ENCODE peak calls at places on chromosomes 16 and 17, in ten cellular contexts. One of them, this sample, is unnamed. For H3K9me3, the result is how much of the 10 kb centered on the place peaks cover.

GRCh38 chr16:3045758-3046505 is 429 bp upstream of the MMP25 start:
- DNase-seq in IMR-90: no peak
- DNase-seq in CD4-positive, alpha-beta memory T cell: no peak
- DNase-seq in body of pancreas: no peak
- DNase-seq in H9: peak
- DNase-seq in right atrium auricular region: no peak
- DNase-seq in thyroid gland: no peak
- DNase-seq in stomach: no peak
- DNase-seq in pancreas: peak
- DNase-seq in sigmoid colon: no peak
- DNase-seq in this sample: no peak

GRCh38 chr17:38353084-38353604 is 1.5 kb downstream of the SOCS7 start:
- DNase-seq in right atrium auricular region: no peak
- DNase-seq in thyroid gland: no peak
- DNase-seq in body of pancreas: no peak
- DNase-seq in CD4-positive, alpha-beta memory T cell: no peak
- DNase-seq in IMR-90: no peak
- DNase-seq in pancreas: no peak
- DNase-seq in H9: no peak
- DNase-seq in stomach: no peak
- DNase-seq in sigmoid colon: no peak
- DNase-seq in this sample: peak

GRCh38 chr17:40559016-40559853 is 6.0 kb downstream of the CCR7 start:
- DNase-seq in H9: peak
- DNase-seq in body of pancreas: no peak
- DNase-seq in CD4-positive, alpha-beta memory T cell: no peak
- DNase-seq in pancreas: peak
- DNase-seq in right atrium auricular region: no peak
- DNase-seq in thyroid gland: no peak
- DNase-seq in stomach: peak
- DNase-seq in IMR-90: no peak
- DNase-seq in sigmoid colon: no peak
- DNase-seq in this sample: no peak

GRCh38 chr16:57845115-57845514 is 42.8 kb upstream of the KIFC3 start:
- DNase-seq in H9: no peak
- DNase-seq in pancreas: no peak
- DNase-seq in sigmoid colon: no peak
- DNase-seq in right atrium auricular region: no peak
- DNase-seq in thyroid gland: no peak
- DNase-seq in IMR-90: no peak
- DNase-seq in body of pancreas: no peak
- DNase-seq in CD4-positive, alpha-beta memory T cell: no peak
- DNase-seq in stomach: no peak
- DNase-seq in this sample: no peak

GRCh38 chr17:61291457-61292311 is 108.0 kb upstream of the TBX2 start:
- DNase-seq in pancreas: no peak
- DNase-seq in body of pancreas: no peak
- DNase-seq in sigmoid colon: no peak
- DNase-seq in thyroid gland: no peak
- DNase-seq in right atrium auricular region: no peak
- DNase-seq in stomach: no peak
- DNase-seq in CD4-positive, alpha-beta memory T cell: no peak
- DNase-seq in IMR-90: no peak
- DNase-seq in H9: no peak
- DNase-seq in this sample: no peak

GRCh38 chr17:10292057-10292931 is 80.5 kb downstream of the MYH13 start:
- DNase-seq in sigmoid colon: peak
- DNase-seq in right atrium auricular region: peak
- DNase-seq in body of pancreas: peak
- DNase-seq in CD4-positive, alpha-beta memory T cell: no peak
- DNase-seq in IMR-90: peak
- DNase-seq in stomach: no peak
- DNase-seq in H9: no peak
- DNase-seq in pancreas: no peak
- DNase-seq in thyroid gland: no peak
- DNase-seq in this sample: no peak

GRCh38 chr16:77531741-77532140 is 96.9 kb upstream of the ADAMTS18 start:
- DNase-seq in pancreas: no peak
- DNase-seq in stomach: no peak
- DNase-seq in CD4-positive, alpha-beta memory T cell: no peak
- DNase-seq in H9: no peak
- DNase-seq in thyroid gland: no peak
- DNase-seq in body of pancreas: no peak
- DNase-seq in IMR-90: peak
- DNase-seq in sigmoid colon: no peak
- DNase-seq in right atrium auricular region: no peak
- DNase-seq in this sample: no peak

GRCh38 chr16:26863971-26864370 is 202.8 kb upstream of the C16orf82 start:
- DNase-seq in pancreas: no peak
- DNase-seq in sigmoid colon: no peak
- DNase-seq in stomach: no peak
- DNase-seq in thyroid gland: no peak
- DNase-seq in right atrium auricular region: no peak
- DNase-seq in CD4-positive, alpha-beta memory T cell: no peak
- DNase-seq in body of pancreas: no peak
- DNase-seq in IMR-90: no peak
- DNase-seq in H9: no peak
- DNase-seq in this sample: no peak

GRCh38 chr17:31197991-31198390 is 99.0 kb downstream of the OMG start:
- DNase-seq in thyroid gland: no peak
- DNase-seq in sigmoid colon: no peak
- DNase-seq in IMR-90: peak
- DNase-seq in stomach: no peak
- DNase-seq in pancreas: no peak
- DNase-seq in body of pancreas: no peak
- DNase-seq in CD4-positive, alpha-beta memory T cell: no peak
- DNase-seq in right atrium auricular region: no peak
- DNase-seq in H9: no peak
- DNase-seq in this sample: no peak

GRCh38 chr16:30604316-30604947 is 5.8 kb downstream of the ZNF689 start:
- DNase-seq in CD4-positive, alpha-beta memory T cell: no peak
- DNase-seq in IMR-90: no peak
- DNase-seq in right atrium auricular region: no peak
- DNase-seq in body of pancreas: no peak
- DNase-seq in H9: no peak
- DNase-seq in stomach: no peak
- DNase-seq in pancreas: peak
- DNase-seq in sigmoid colon: no peak
- DNase-seq in thyroid gland: no peak
- DNase-seq in this sample: peak

GRCh38 chr16:35639233-35640205 is 2180.1 kb downstream of the TP53TG3F start:
- DNase-seq in stomach: no peak
- DNase-seq in right atrium auricular region: no peak
- DNase-seq in body of pancreas: no peak
- DNase-seq in IMR-90: no peak
- DNase-seq in pancreas: no peak
- DNase-seq in CD4-positive, alpha-beta memory T cell: no peak
- DNase-seq in H9: no peak
- DNase-seq in thyroid gland: no peak
- DNase-seq in sigmoid colon: no peak
- DNase-seq in this sample: no peak

GRCh38 chr16:35642322-35642835 is 2183.0 kb downstream of the TP53TG3F start:
- DNase-seq in thyroid gland: no peak
- DNase-seq in stomach: no peak
- DNase-seq in pancreas: no peak
- DNase-seq in IMR-90: no peak
- DNase-seq in right atrium auricular region: no peak
- DNase-seq in CD4-positive, alpha-beta memory T cell: no peak
- DNase-seq in H9: no peak
- DNase-seq in body of pancreas: no peak
- DNase-seq in sigmoid colon: no peak
- DNase-seq in this sample: no peak

GRCh38 chr16:35636831-35637230 is 2177.4 kb downstream of the TP53TG3F start:
- DNase-seq in stomach: no peak
- DNase-seq in sigmoid colon: no peak
- DNase-seq in right atrium auricular region: no peak
- DNase-seq in body of pancreas: no peak
- DNase-seq in thyroid gland: no peak
- DNase-seq in CD4-positive, alpha-beta memory T cell: no peak
- DNase-seq in IMR-90: no peak
- DNase-seq in H9: no peak
- DNase-seq in pancreas: no peak
- DNase-seq in this sample: no peak

GRCh38 chr16:35637683-35638082 is 2178.3 kb downstream of the TP53TG3F start:
- DNase-seq in right atrium auricular region: no peak
- DNase-seq in sigmoid colon: no peak
- DNase-seq in pancreas: no peak
- DNase-seq in IMR-90: no peak
- DNase-seq in H9: no peak
- DNase-seq in body of pancreas: no peak
- DNase-seq in thyroid gland: no peak
- DNase-seq in CD4-positive, alpha-beta memory T cell: no peak
- DNase-seq in stomach: no peak
- DNase-seq in this sample: no peak
- H3K9me3 ChIP-seq in right atrium auricular region: under half
- H3K9me3 ChIP-seq in sigmoid colon: under half
- H3K9me3 ChIP-seq in pancreas: under half
- H3K9me3 ChIP-seq in IMR-90: under half
- H3K9me3 ChIP-seq in H9: half or more
- H3K9me3 ChIP-seq in body of pancreas: under half
- H3K9me3 ChIP-seq in thyroid gland: under half
- H3K9me3 ChIP-seq in CD4-positive, alpha-beta memory T cell: under half
- H3K9me3 ChIP-seq in stomach: under half
- H3K9me3 ChIP-seq in this sample: under half

DNA sequence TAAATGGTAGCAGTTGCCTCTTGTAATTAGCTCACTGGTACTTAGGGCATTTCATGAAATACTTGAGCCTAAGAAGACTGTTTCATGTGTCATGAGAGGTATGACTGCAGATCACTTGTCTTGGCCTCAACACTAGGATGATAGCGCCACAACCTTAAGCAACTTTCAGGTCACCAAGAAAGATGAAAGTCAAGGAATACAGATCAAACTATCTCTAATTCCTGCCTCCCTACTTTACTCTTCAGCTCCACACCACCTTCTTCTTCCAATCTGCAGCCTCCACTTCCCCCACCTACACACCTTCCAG is 28.1 kb downstream of the GNA13 start:
- DNase-seq in CD4-positive, alpha-beta memory T cell: no peak
- DNase-seq in sigmoid colon: no peak
- DNase-seq in stomach: no peak
- DNase-seq in body of pancreas: no peak
- DNase-seq in right atrium auricular region: no peak
- DNase-seq in H9: no peak
- DNase-seq in pancreas: no peak
- DNase-seq in thyroid gland: no peak
- DNase-seq in IMR-90: no peak
- DNase-seq in this sample: no peak
- H3K27ac ChIP-seq in CD4-positive, alpha-beta memory T cell: peak
- H3K27ac ChIP-seq in sigmoid colon: no peak
- H3K27ac ChIP-seq in stomach: no peak
- H3K27ac ChIP-seq in body of pancreas: no peak
- H3K27ac ChIP-seq in right atrium auricular region: no peak
- H3K27ac ChIP-seq in H9: no peak
- H3K27ac ChIP-seq in pancreas: no peak
- H3K27ac ChIP-seq in thyroid gland: no peak
- H3K27ac ChIP-seq in IMR-90: no peak
- H3K27ac ChIP-seq in this sample: no peak

GRCh38 chr17:22300177-22300576 is 607.9 kb downstream of the KCNJ18 start:
- DNase-seq in CD4-positive, alpha-beta memory T cell: no peak
- DNase-seq in pancreas: no peak
- DNase-seq in body of pancreas: no peak
- DNase-seq in IMR-90: no peak
- DNase-seq in right atrium auricular region: no peak
- DNase-seq in stomach: no peak
- DNase-seq in sigmoid colon: no peak
- DNase-seq in H9: no peak
- DNase-seq in thyroid gland: no peak
- DNase-seq in this sample: no peak

GRCh38 chr17:22303865-22304264 is 611.5 kb downstream of the KCNJ18 start:
- DNase-seq in stomach: no peak
- DNase-seq in right atrium auricular region: no peak
- DNase-seq in sigmoid colon: no peak
- DNase-seq in IMR-90: no peak
- DNase-seq in pancreas: no peak
- DNase-seq in H9: no peak
- DNase-seq in body of pancreas: no peak
- DNase-seq in thyroid gland: no peak
- DNase-seq in CD4-positive, alpha-beta memory T cell: no peak
- DNase-seq in this sample: no peak

GRCh38 chr17:22301353-22301745 is 609.0 kb downstream of the KCNJ18 start:
- DNase-seq in pancreas: no peak
- DNase-seq in CD4-positive, alpha-beta memory T cell: no peak
- DNase-seq in thyroid gland: no peak
- DNase-seq in right atrium auricular region: no peak
- DNase-seq in body of pancreas: no peak
- DNase-seq in H9: no peak
- DNase-seq in sigmoid colon: no peak
- DNase-seq in stomach: no peak
- DNase-seq in IMR-90: no peak
- DNase-seq in this sample: no peak

GRCh38 chr17:22303096-22303495 is 610.8 kb downstream of the KCNJ18 start:
- DNase-seq in CD4-positive, alpha-beta memory T cell: no peak
- DNase-seq in IMR-90: no peak
- DNase-seq in right atrium auricular region: no peak
- DNase-seq in body of pancreas: no peak
- DNase-seq in thyroid gland: no peak
- DNase-seq in H9: no peak
- DNase-seq in sigmoid colon: no peak
- DNase-seq in stomach: no peak
- DNase-seq in pancreas: no peak
- DNase-seq in this sample: no peak

DNA sequence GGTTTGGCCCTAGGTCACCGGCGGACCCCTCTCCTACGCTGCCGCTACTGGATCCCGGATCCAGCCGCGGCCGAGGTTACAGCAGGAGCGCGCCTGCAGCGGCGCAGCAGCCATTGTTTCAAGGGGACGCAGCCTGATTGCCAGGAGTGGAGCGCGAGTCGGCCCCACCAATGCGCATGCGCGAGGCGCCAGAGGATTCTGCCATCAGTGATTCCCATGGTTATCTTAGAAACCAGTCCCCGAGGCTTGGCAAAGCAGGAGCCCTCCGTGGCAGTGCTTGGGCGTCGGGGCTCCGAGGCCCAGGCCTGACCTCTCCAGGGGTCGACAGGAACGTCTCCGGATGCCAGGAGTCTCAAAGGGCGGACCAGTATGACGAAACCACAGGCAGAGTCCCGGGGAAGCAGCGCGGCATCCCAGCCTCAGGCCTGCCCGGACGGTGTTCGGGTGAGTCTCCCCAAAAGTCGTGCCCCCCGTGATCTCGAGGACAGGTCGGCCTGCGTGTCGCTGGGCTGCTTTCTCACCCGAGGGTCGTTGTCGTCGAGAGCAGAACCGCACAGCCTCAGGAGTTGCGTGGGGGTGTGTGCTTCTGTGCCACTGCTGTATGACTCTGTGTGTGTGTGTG is 608.5 kb downstream of the KCNJ18 start:
- DNase-seq in IMR-90: no peak
- DNase-seq in CD4-positive, alpha-beta memory T cell: no peak
- DNase-seq in H9: no peak
- DNase-seq in thyroid gland: no peak
- DNase-seq in body of pancreas: no peak
- DNase-seq in sigmoid colon: no peak
- DNase-seq in pancreas: peak
- DNase-seq in stomach: no peak
- DNase-seq in right atrium auricular region: no peak
- DNase-seq in this sample: no peak
- H3K9me3 ChIP-seq in IMR-90: under half
- H3K9me3 ChIP-seq in CD4-positive, alpha-beta memory T cell: under half
- H3K9me3 ChIP-seq in H9: half or more
- H3K9me3 ChIP-seq in thyroid gland: under half
- H3K9me3 ChIP-seq in body of pancreas: under half
- H3K9me3 ChIP-seq in sigmoid colon: under half
- H3K9me3 ChIP-seq in pancreas: under half
- H3K9me3 ChIP-seq in stomach: under half
- H3K9me3 ChIP-seq in right atrium auricular region: under half
- H3K9me3 ChIP-seq in this sample: under half

GRCh38 chr16:50367777-50368409 is 895 bp downstream of the BRD7 start:
- DNase-seq in H9: no peak
- DNase-seq in right atrium auricular region: no peak
- DNase-seq in sigmoid colon: no peak
- DNase-seq in IMR-90: no peak
- DNase-seq in pancreas: no peak
- DNase-seq in thyroid gland: no peak
- DNase-seq in stomach: no peak
- DNase-seq in body of pancreas: no peak
- DNase-seq in CD4-positive, alpha-beta memory T cell: no peak
- DNase-seq in this sample: no peak
- H3K27ac ChIP-seq in H9: no peak
- H3K27ac ChIP-seq in right atrium auricular region: no peak
- H3K27ac ChIP-seq in sigmoid colon: peak
- H3K27ac ChIP-seq in IMR-90: peak
- H3K27ac ChIP-seq in pancreas: no peak
- H3K27ac ChIP-seq in thyroid gland: peak
- H3K27ac ChIP-seq in stomach: peak
- H3K27ac ChIP-seq in body of pancreas: peak
- H3K27ac ChIP-seq in CD4-positive, alpha-beta memory T cell: peak
- H3K27ac ChIP-seq in this sample: no peak

This sample was measured in small intestine.